ENCODE peak calls at places on chromosomes 16 and 17, in five cellular contexts. D is H9, J is IMR-90, S is H1, Y is neuronal stem cell. L is an unnamed sample.

GRCh38 chr17:20284018-20284417 is 183.3 kb downstream of the LGALS9B start:
- DNase-seq in S (no peak), J (peak), Y (peak), D (no peak), L (no peak)

GRCh38 chr16:69481901-69482341 is 57.5 kb downstream of the CYB5B start:
- DNase-seq in D (peak), Y (no peak), S (no peak), J (peak), L (no peak)

GRCh38 chr16:89261691-89262563 is 44.4 kb downstream of the ZNF778 start:
- DNase-seq in J (peak), Y (no peak), S (no peak), D (no peak), L (peak)

GRCh38 chr17:281365-281999 is 71.1 kb downstream of the RPH3AL start:
- DNase-seq in Y (no peak), D (no peak), S (no peak), J (no peak), L (no peak)

GRCh38 chr16:15401972-15402371 is 6.4 kb downstream of the MPV17L start:
- DNase-seq in D (no peak), S (no peak), Y (no peak), J (no peak), L (no peak)

GRCh38 chr16:69141936-69142335 is 9.5 kb downstream of the UTP4 start:
- DNase-seq in D (no peak), Y (no peak), S (no peak), J (no peak), L (no peak)

GRCh38 chr17:30824002-30824355 is 513 bp downstream of the CRLF3 start:
- DNase-seq in D (no peak), J (no peak), Y (no peak), S (no peak), L (no peak)

GRCh38 chr16:85994492-85995433 is 95.8 kb downstream of the IRF8 start:
- DNase-seq in Y (no peak), D (no peak), J (no peak), S (no peak), L (no peak)

GRCh38 chr17:81176656-81177055 is 10.6 kb upstream of the AATK start:
- DNase-seq in Y (no peak), S (no peak), D (no peak), J (peak), L (no peak)

GRCh38 chr16:11572301-11572995 is 14.3 kb downstream of the LITAF start:
- DNase-seq in S (no peak), D (no peak), Y (no peak), J (no peak), L (no peak)

GRCh38 chr16:67404740-67405226 is 11.5 kb upstream of the TPPP3 start:
- DNase-seq in D (no peak), S (no peak), J (no peak), Y (no peak), L (no peak)

GRCh38 chr16:67865318-67865717 is 7.5 kb upstream of the EDC4 start:
- DNase-seq in J (peak), Y (no peak), D (peak), S (no peak), L (peak)

GRCh38 chr16:72094266-72094610 is 591 bp downstream of the DHX38 start:
- DNase-seq in D (no peak), S (no peak), Y (no peak), J (no peak), L (no peak)

GRCh38 chr17:77594416-77595209 is 363.9 kb upstream of the TNRC6C start:
- DNase-seq in J (no peak), D (peak), S (no peak), Y (no peak), L (no peak)

GRCh38 chr16:17633146-17633966 is 162.6 kb upstream of the XYLT1 start:
- DNase-seq in Y (no peak), D (no peak), S (no peak), J (no peak), L (no peak)

GRCh38 chr16:46947900-46948547 is 25.4 kb downstream of the DNAJA2 start:
- DNase-seq in S (no peak), D (no peak), Y (peak), J (peak), L (peak)

GRCh38 chr16:1787322-1788094 is 4.7 kb downstream of the NUBP2 start:
- DNase-seq in S (no peak), Y (no peak), J (no peak), D (no peak), L (no peak)

GRCh38 chr17:73569758-73570319 is 74.4 kb downstream of the SDK2 start:
- DNase-seq in D (no peak), S (no peak), Y (no peak), J (no peak), L (no peak)

GRCh38 chr17:57874434-57875108 is 24.7 kb upstream of the MRPS23 start:
- DNase-seq in J (peak), S (peak), D (peak), Y (peak), L (peak)

GRCh38 chr16:83813818-83814653 is 6.3 kb downstream of the HSBP1 start:
- DNase-seq in J (peak), D (no peak), S (peak), Y (peak), L (peak)

GRCh38 chr16:66036775-66037715 is 329.4 kb upstream of the CDH5 start:
- DNase-seq in J (no peak), S (no peak), D (no peak), Y (no peak), L (no peak)

GRCh38 chr16:49201118-49201517 is 80.5 kb downstream of the CBLN1 start:
- DNase-seq in Y (no peak), S (no peak), J (no peak), D (no peak), L (no peak)

GRCh38 chr16:30375830-30376229 is 1.2 kb downstream of the MYL11 start:
- DNase-seq in D (no peak), J (no peak), Y (no peak), S (no peak), L (no peak)

GRCh38 chr16:87382023-87382785 is 1.4 kb downstream of the FBXO31 start:
- DNase-seq in S (no peak), D (no peak), Y (no peak), J (no peak), L (peak)

GRCh38 chr16:2511128-2511785 is 2.5 kb upstream of the ATP6V0C start:
- DNase-seq in Y (no peak), S (no peak), J (peak), D (peak), L (peak)

GRCh38 chr17:50668025-50668837 is 33.5 kb downstream of the ABCC3 start:
- DNase-seq in S (no peak), Y (no peak), J (peak), D (no peak), L (no peak)

GRCh38 chr17:80272366-80272765 is 11.7 kb downstream of the RNF213 start:
- DNase-seq in S (no peak), D (no peak), J (no peak), Y (no peak), L (no peak)

GRCh38 chr16:30948956-30949654 is at the start of gene ORAI3:
- DNase-seq in D (peak), S (peak), J (peak), Y (peak), L (peak)

GRCh38 chr16:23448392-23448791 is 4.6 kb downstream of the COG7 start:
- DNase-seq in S (no peak), D (no peak), Y (no peak), J (peak), L (no peak)

GRCh38 chr17:69170377-69170776 is 28.7 kb upstream of the ABCA6 start:
- DNase-seq in J (no peak), D (no peak), Y (no peak), S (no peak), L (no peak)

GRCh38 chr17:51018541-51018940 is 102.1 kb downstream of the SPAG9 start:
- DNase-seq in J (no peak), Y (no peak), S (no peak), D (no peak), L (no peak)

GRCh38 chr17:82330322-82331239 is 3.0 kb downstream of the SECTM1 start:
- DNase-seq in J (peak), D (no peak), Y (no peak), S (no peak), L (peak)

GRCh38 chr16:53084736-53085538 is 30.1 kb downstream of the CHD9 start:
- DNase-seq in Y (no peak), D (no peak), J (no peak), S (no peak), L (no peak)

GRCh38 chr16:11100239-11100750 is 155.7 kb downstream of the SOCS1 start:
- DNase-seq in S (peak), D (peak), Y (no peak), J (peak), L (peak)

GRCh38 chr17:14715531-14715930 is 414.6 kb downstream of the HS3ST3B1 start:
- DNase-seq in J (no peak), Y (no peak), D (no peak), S (no peak), L (no peak)

GRCh38 chr16:17106243-17106791 is 364.4 kb downstream of the XYLT1 start:
- DNase-seq in S (no peak), J (no peak), D (no peak), Y (peak), L (no peak)

GRCh38 chr16:74225278-74225677 is 71.3 kb upstream of the PSMD7 start:
- DNase-seq in Y (no peak), J (peak), D (no peak), S (no peak), L (no peak)

GRCh38 chr16:69761983-69762842 is at the start of gene WWP2:
- DNase-seq in Y (peak), S (peak), J (peak), D (peak), L (peak)

GRCh38 chr17:29389994-29390855 is at the start of gene TAOK1:
- DNase-seq in S (peak), J (peak), Y (peak), D (peak), L (peak)
- H2BK120ac ChIP-seq in S (no peak), J (peak), Y (peak), D (no peak), L (peak)

GRCh38 chr17:12627177-12627629 is 38.5 kb upstream of the MYOCD start:
- DNase-seq in D (no peak), Y (no peak), S (no peak), J (peak), L (peak)
- H2BK15ac ChIP-seq in D (no peak), Y (no peak), S (no peak), J (no peak), L (peak)

DNA sequence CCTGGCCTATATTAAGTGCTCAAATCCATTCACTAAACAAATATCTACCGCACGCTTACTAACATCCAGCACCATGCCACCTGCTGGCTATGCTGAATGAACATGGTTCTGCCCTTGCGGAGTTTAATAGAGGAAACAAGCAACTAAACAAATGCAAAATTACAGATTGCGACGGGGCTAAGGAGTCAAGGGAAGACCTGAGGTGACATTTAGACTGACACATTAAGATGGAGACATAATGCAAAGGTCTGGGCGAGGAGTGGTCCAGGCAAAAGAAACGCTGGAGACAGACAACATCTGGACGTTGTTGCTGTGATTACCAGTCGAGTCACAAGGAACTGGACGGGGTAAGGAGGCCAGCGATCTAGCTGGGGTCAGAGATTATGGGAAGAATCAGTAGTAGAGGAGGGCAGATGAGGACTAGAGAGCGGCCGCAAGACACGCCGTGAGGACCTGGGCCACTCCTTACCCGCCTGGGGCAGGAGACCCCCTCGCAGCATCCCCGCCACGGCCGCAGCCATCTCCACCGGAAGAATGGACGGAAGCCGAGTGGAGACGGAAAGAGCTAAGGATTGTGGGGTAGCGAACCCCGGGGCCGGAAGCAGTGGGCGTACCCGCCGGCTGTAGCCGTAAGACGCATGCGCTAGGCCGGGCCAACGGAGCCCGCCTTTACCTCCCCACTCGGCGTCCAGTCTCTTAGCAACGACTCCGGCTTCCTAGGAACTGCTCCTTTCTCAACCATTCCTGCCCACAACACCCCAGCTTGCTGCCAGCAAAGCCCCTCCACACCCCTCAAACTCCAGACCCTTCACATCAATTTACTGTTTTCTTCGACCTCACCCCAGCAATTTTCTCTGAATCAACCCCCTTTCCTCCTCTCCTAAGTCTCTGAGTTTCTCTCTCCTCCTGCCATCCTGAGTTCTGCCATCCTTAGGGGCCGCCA is at the start of the genes LRRC46 and MRPL10:
- DNase-seq in Y (peak), D (peak), S (peak), J (peak), L (peak)
- H2AFZ ChIP-seq in Y (peak), D (no peak), S (peak), J (peak), L (peak)

GRCh38 chr16:82634955-82635610 is 8.3 kb downstream of the CDH13 start:
- DNase-seq in D (no peak), J (no peak), S (no peak), Y (no peak), L (no peak)
- H2BK120ac ChIP-seq in D (no peak), J (peak), S (no peak), Y (no peak), L (no peak)

DNA sequence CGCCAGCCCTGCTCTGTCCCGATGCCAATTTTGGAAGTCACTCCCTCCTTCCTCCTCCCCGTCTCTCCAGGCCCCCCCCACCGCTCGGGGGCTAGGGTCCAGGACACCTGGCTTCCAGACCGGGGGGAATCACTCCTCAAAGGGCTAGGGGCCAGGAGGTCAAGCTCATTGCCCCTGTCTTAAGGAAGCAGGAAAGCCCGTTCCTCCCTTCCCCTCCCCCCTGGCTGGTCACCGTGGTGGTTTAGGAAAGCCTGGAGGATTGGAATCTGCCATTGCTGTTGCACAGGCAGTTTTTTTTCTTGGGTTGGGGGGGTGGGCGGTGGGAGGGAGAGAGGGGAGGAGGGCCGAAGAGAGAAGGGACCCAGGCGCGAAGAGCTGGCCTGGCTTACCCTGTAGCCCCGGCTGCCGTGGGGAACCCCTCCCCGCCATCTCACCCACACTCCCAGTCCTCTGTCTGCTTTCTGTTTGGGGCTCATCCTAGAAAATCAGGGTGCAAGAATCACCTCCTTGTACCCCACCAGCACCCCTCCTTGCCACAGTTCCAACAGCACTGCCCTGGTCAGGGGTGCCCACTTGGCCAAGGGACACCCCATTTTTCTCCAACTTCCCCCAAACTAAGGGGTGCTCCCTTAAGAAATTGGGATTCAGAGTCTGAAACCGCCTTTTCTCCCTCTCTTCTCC is 2.9 kb upstream of the BCL6B start:
- DNase-seq in Y (no peak), S (peak), J (peak), D (peak), L (peak)
- H2BK15ac ChIP-seq in Y (peak), S (peak), J (peak), D (no peak), L (no peak)

DNA sequence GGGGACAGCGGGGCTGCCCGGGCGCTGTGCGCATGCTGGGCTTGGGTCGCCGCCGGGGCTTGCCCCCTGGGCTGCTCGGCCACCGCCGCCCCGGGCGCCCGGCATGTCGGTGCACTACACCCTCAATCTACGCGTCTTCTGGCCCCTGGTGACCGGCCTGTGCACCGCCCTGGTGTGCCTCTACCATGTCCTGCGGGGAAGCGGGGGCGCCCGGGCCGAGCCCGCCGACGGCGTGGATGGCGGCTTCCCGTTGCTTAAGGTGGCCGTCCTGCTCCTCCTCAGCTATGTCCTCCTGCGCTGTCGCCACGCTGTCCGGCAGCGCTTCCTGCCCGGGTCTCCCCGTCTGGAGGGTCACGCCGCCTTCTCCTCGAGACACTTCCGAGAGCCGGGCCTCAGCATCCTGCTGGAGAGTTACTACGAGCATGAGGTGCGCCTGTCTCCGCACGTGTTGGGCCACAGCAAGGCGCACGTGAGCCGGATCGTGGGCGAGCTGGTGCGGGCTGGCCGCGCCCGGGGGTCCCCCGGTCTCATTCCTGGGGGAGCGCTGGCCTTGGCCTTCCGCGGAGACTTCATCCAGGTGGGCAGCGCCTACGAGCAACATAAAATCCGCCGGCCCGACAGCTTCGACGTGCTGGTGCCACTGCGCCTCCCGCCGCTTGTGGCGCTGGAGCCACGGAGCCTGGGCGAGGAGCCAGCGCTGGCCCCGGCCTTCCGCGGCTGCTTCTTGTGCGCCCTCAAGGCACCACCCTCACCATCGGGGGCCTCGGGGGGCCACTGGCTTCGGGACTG is 789 bp downstream of the ITPRIPL2 start:
- DNase-seq in S (peak), D (peak), Y (peak), J (peak), L (peak)
- H2AFZ ChIP-seq in S (peak), D (no peak), Y (peak), J (peak), L (peak)

DNA sequence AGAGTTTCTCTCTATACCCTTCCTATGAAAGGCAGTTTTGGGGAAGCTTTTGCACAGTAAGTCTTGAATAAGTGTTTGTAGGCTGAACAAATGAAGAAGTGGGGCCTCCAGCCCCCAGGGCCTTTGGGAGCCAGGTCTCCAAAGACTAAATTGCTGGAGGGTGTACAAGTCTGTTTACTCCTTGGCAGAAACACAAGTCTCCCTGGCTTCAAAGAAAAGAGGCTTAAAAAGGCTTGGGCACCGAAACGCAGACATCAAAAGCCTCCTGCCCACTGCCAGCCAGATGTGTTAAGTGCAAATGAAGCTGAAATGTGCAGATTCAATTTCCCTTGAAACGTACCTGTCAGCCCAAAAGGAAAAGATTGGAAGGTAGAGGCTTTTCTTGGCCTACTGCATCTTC is 146.4 kb downstream of the TMEM132E start:
- DNase-seq in Y (no peak), D (peak), J (no peak), S (no peak), L (no peak)
- H2BK120ac ChIP-seq in Y (no peak), D (no peak), J (no peak), S (no peak), L (no peak)

L was measured in mesenchymal stem cell.